ENCODE peak calls at places on chromosomes 6 and 20, in six cellular contexts. I is sigmoid colon, S is K562, C is colonic mucosa, F is HCT116, U is stomach. Z is an unnamed sample.
A peak's percentile ranks its signal among the peaks of the same experiment; 100 is the strongest.

GRCh38 chr6:90003069-90003800 is 109.0 kb downstream of the GJA10 start:
- DNase-seq in C (no peak), S (no peak), I (no peak), F (no peak), U (no peak), Z (no peak)

GRCh38 chr20:23782366-23782983 is 31.7 kb upstream of the CST1 start:
- DNase-seq in S (peak; percentile 12), I (no peak), U (no peak), C (no peak), F (no peak), Z (peak; percentile 89)

GRCh38 chr20:24772667-24773066 is 176.4 kb upstream of the CST7 start:
- DNase-seq in I (no peak), C (no peak), U (peak; percentile 14), F (no peak), S (no peak), Z (peak; percentile 11)

GRCh38 chr6:37524025-37524647 is 24.4 kb upstream of the CCDC167 start:
- DNase-seq in U (no peak), F (no peak), I (no peak), S (no peak), C (no peak), Z (no peak)

GRCh38 chr6:136772685-136773472 is 19.4 kb downstream of the MAP3K5 start:
- DNase-seq in C (no peak), S (no peak), I (no peak), F (no peak), U (no peak), Z (peak; percentile 73)

GRCh38 chr6:10962673-10963072 is 75.8 kb downstream of the SYCP2L start:
- DNase-seq in S (no peak), I (no peak), F (no peak), C (no peak), U (no peak), Z (no peak)

GRCh38 chr20:23622839-23623343 is 14.9 kb downstream of the CST3 start:
- DNase-seq in U (peak; percentile 56), I (peak; percentile 90), C (peak; percentile 74), S (peak; percentile 40), F (peak; percentile 60), Z (peak; percentile 80)

GRCh38 chr20:61299613-61300012 is 47.6 kb downstream of the CDH4 start:
- DNase-seq in U (no peak), F (no peak), C (no peak), S (no peak), I (no peak), Z (no peak)

GRCh38 chr6:26305097-26305841 is 59.7 kb upstream of the BTN3A2 start:
- DNase-seq in U (peak; percentile 44), S (peak; percentile 95), F (peak; percentile 80), C (peak; percentile 76), I (peak; percentile 84), Z (peak; percentile 93)

GRCh38 chr6:53361549-53362031 is 12.8 kb upstream of the ELOVL5 start:
- DNase-seq in C (no peak), S (peak; percentile 42), F (no peak), I (no peak), U (no peak), Z (no peak)

GRCh38 chr6:34036357-34037069 is 109.4 kb downstream of the GRM4 start:
- DNase-seq in U (no peak), I (no peak), C (no peak), S (no peak), F (no peak), Z (no peak)

GRCh38 chr6:110323004-110323657 is 35.0 kb downstream of the METTL24 start:
- DNase-seq in S (no peak), C (no peak), U (no peak), I (no peak), F (no peak), Z (peak; percentile 91)

GRCh38 chr20:32501709-32502108 is 83.4 kb downstream of the NOL4L start:
- DNase-seq in C (no peak), U (no peak), I (no peak), S (no peak), F (no peak), Z (no peak)

GRCh38 chr20:41738584-41739193 is 120.5 kb upstream of the CHD6 start:
- DNase-seq in U (peak; percentile 58), F (peak; percentile 32), S (peak; percentile 79), C (peak; percentile 41), I (no peak), Z (peak; percentile 86)

GRCh38 chr20:44066645-44067606 is 120.1 kb downstream of the JPH2 start:
- DNase-seq in I (no peak), U (peak; percentile 19), S (no peak), F (no peak), C (no peak), Z (peak; percentile 30)

GRCh38 chr6:73263570-73263909 is 544 bp upstream of the KHDC1 start:
- DNase-seq in S (peak; percentile 14), U (no peak), I (no peak), F (no peak), C (no peak), Z (no peak)

GRCh38 chr6:126905917-126906316 is 212.6 kb upstream of the RSPO3 start:
- DNase-seq in U (no peak), C (no peak), F (no peak), I (no peak), S (no peak), Z (no peak)

GRCh38 chr20:40703981-40704530 is 15.0 kb upstream of the MAFB start:
- DNase-seq in F (no peak), S (no peak), I (no peak), C (no peak), U (no peak), Z (no peak)

GRCh38 chr6:81838724-81839425 is 86.4 kb upstream of the TENT5A start:
- DNase-seq in C (no peak), U (no peak), S (no peak), F (no peak), I (no peak), Z (no peak)

GRCh38 chr6:11953641-11954040 is 58.5 kb upstream of the HIVEP1 start:
- DNase-seq in C (no peak), F (no peak), U (no peak), I (no peak), S (no peak), Z (no peak)

GRCh38 chr6:6631526-6632276 is 43.2 kb downstream of the LY86 start:
- DNase-seq in U (no peak), S (no peak), F (no peak), C (peak; percentile 27), I (no peak), Z (no peak)

GRCh38 chr20:4108495-4109306 is 93.3 kb upstream of the RNF24 start:
- DNase-seq in F (peak; percentile 83), U (peak; percentile 69), S (peak; percentile 82), I (peak; percentile 79), C (peak; percentile 58), Z (peak; percentile 91)

GRCh38 chr6:159513914-159514313 is 179.1 kb downstream of the SOD2 start:
- DNase-seq in C (no peak), U (no peak), S (no peak), I (no peak), F (no peak), Z (no peak)

GRCh38 chr6:159512104-159512503 is 180.9 kb downstream of the SOD2 start:
- DNase-seq in S (no peak), F (no peak), C (no peak), U (no peak), I (no peak), Z (no peak)

GRCh38 chr6:159512571-159512970 is 180.5 kb downstream of the SOD2 start:
- DNase-seq in I (no peak), S (no peak), C (no peak), U (no peak), F (no peak), Z (no peak)

GRCh38 chr6:159510141-159510540 is 182.9 kb downstream of the SOD2 start:
- DNase-seq in C (no peak), I (no peak), S (no peak), F (no peak), U (no peak), Z (no peak)

DNA sequence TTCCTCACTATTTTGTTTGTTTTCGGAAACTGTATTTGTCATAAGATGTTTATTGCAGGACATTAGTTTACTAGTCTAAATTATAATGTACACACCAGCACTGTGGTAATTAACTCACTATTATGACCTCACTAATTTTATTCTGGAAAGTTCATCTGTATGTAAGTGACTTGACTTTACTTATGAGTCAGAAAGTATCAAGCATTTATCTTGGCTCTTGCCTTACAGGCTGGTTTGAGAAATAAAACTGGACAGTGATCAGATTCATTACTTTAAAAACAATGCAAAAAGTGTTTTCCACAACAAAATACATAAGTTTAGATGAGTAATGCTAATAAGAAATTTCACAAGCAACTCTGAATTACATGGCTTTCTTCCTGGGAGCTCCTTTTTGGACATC is 180.0 kb downstream of the SOD2 start:
- DNase-seq in I (no peak), U (no peak), C (no peak), S (no peak), F (no peak), Z (no peak)
- H3K4me1 ChIP-seq in I (no peaks in the 10 kb centered on the region), U (no peaks in the 10 kb centered on the region), C (no peaks in the 10 kb centered on the region), S (no peaks in the 10 kb centered on the region), F (no peaks in the 10 kb centered on the region), Z (no peaks in the 10 kb centered on the region)

GRCh38 chr6:1763411-1763810 is 153.7 kb downstream of the FOXC1 start:
- DNase-seq in U (no peak), S (no peak), I (no peak), C (no peak), F (no peak), Z (no peak)
- H3K4me3 ChIP-seq in U (no peak overlapping the region), S (no peak overlapping the region), I (no peak overlapping the region), C (no peak overlapping the region), F (no peak overlapping the region), Z (no peak overlapping the region)

GRCh38 chr6:156877126-156877863 is 100.1 kb downstream of the ARID1B start:
- DNase-seq in C (no peak), I (peak; percentile 78), F (no peak), U (peak; percentile 53), S (no peak), Z (no peak)
- H3K4me1 ChIP-seq in C (peaks cover 3% of the 10 kb centered on the region), I (peaks cover 40% of the 10 kb centered on the region), F (no peaks in the 10 kb centered on the region), U (peaks cover 69% of the 10 kb centered on the region), S (no peaks in the 10 kb centered on the region), Z (no peaks in the 10 kb centered on the region)

DNA sequence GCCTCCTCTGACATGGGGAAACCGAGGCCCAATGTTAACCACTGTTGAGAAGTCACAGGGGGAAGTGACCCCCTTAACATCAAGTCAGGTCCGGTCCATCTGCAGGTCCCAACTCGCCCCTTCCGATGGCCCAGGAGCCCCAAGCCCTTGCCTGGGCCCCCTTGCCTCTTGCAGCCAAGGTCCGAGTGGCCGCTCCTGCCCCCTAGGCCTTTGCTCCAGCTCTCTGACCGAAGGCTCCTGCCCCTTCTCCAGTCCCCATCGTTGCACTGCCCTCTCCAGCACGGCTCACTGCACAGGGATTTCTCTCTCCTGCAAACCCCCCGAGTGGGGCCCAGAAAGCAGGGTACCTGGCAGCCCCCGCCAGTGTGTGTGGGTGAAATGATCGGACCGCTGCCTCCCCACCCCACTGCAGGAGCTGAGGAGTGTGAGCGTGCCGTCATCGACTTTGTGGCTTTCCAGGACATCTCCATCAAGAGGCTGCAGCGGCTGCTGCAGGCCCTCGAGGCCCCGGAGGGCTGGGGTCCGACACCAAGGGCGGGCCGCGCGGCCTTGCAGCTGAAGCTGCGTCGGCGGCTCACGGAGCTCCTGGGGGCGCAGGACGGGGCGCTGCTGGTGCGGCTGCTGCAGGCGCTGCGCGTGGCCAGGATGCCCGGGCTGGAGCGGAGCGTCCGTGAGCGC is 1.6 kb downstream of the TNFRSF6B start:
- DNase-seq in U (no peak), I (peak; percentile 66), F (no peak), S (no peak), C (no peak), Z (peak; percentile 52)
- H3K4me3 ChIP-seq in U (peak overlapping the region; percentile 42), I (no peak overlapping the region), F (peak overlapping the region; percentile 69), S (no peak overlapping the region), C (peak overlapping the region; percentile 42), Z (no peak overlapping the region)

DNA sequence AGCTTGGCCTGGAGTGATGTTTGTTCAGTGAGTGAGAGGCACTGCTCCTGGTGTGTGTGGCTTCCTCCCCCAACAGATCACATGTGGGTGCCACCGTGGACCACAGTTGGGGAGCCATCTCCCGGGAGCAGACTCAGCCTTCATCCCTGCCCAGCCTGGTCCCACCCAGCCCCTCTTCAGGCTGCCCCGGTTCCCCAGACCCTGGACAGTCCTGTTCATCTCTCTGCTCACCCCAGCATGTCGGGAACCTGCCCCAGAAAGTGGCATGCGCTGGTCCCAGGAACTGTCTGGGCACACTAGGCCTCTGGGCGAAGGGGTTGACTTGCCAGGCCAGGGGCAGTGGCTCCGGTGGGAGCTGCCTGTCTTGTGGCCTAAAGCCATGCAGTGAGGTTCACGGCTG is 21.5 kb upstream of the PPP1R3G start:
- DNase-seq in U (no peak), I (no peak), C (no peak), S (no peak), F (no peak), Z (no peak)
- H3K4me1 ChIP-seq in U (no peaks in the 10 kb centered on the region), I (no peaks in the 10 kb centered on the region), C (no peaks in the 10 kb centered on the region), S (no peaks in the 10 kb centered on the region), F (no peaks in the 10 kb centered on the region), Z (no peaks in the 10 kb centered on the region)

Z was measured in endodermal cell.